ENCODE peak calls at places on chromosomes 3 and 15, in eight cellular contexts. U is OCI-LY7; K is psoas muscle; R is ELR; O is amniotic epithelial cell; V is GM04504; N is activated CD8-positive, alpha-beta T cell treated with anti-CD3 and anti-CD28 coated beads for 36 hours; F is right lobe of liver. M is an unnamed sample.

GRCh38 chr3:150388468-150389418 is 19.4 kb upstream of the TSC22D2 start:
- DNase-seq in U (no peak), K (no peak), R (peak; percentile 35), O (no peak), V (no peak), N (no peak), F (no peak), M (no peak)

GRCh38 chr3:78979083-78979482 is 788.7 kb downstream of the ROBO1 start:
- DNase-seq in U (no peak), K (no peak), R (no peak), O (no peak), V (no peak), N (no peak), F (no peak), M (no peak)

GRCh38 chr3:4587061-4587837 is 94.1 kb downstream of the ITPR1 start:
- DNase-seq in U (no peak), K (no peak), R (no peak), O (peak; percentile 34), V (no peak), N (peak; percentile 13), F (no peak), M (no peak)

GRCh38 chr3:128260275-128260674 is 107.0 kb downstream of the EEFSEC start:
- DNase-seq in U (no peak), K (no peak), R (no peak), O (no peak), V (no peak), N (no peak), F (no peak), M (no peak)

GRCh38 chr15:76866716-76867321 is 38.3 kb downstream of the SCAPER start:
- DNase-seq in U (peak; percentile 25), K (no peak), R (peak; percentile 49), O (peak; percentile 46), V (peak; percentile 18), N (peak; percentile 39), F (no peak), M (no peak)

GRCh38 chr3:188267790-188268333 is 113.9 kb downstream of the LPP start:
- DNase-seq in U (no peak), K (no peak), R (no peak), O (no peak), V (no peak), N (no peak), F (no peak), M (no peak)

GRCh38 chr15:45205192-45205591 is 17.4 kb upstream of the SHF start:
- DNase-seq in U (peak; percentile 79), K (no peak), R (peak; percentile 78), O (peak; percentile 58), V (peak; percentile 30), N (peak; percentile 76), F (peak; percentile 50), M (no peak)

GRCh38 chr3:177108648-177109047 is 88.6 kb downstream of the TBL1XR1 start:
- DNase-seq in U (no peak), K (no peak), R (no peak), O (no peak), V (no peak), N (no peak), F (no peak), M (no peak)

GRCh38 chr3:189222927-189223706 is 51.3 kb downstream of the TPRG1 start:
- DNase-seq in U (no peak), K (no peak), R (no peak), O (no peak), V (no peak), N (no peak), F (no peak), M (no peak)

GRCh38 chr3:197801801-197802504 is 10.9 kb downstream of the LRCH3 start:
- DNase-seq in U (peak; percentile 57), K (no peak), R (peak; percentile 71), O (peak; percentile 47), V (peak; percentile 51), N (peak; percentile 62), F (no peak), M (no peak)

GRCh38 chr15:83613716-83614115 is 40.2 kb upstream of the ADAMTSL3 start:
- DNase-seq in U (no peak), K (no peak), R (no peak), O (no peak), V (no peak), N (no peak), F (no peak), M (no peak)

GRCh38 chr3:174821477-174821876 is 37.7 kb upstream of the NAALADL2 start:
- DNase-seq in U (no peak), K (no peak), R (no peak), O (peak; percentile 24), V (no peak), N (no peak), F (no peak), M (no peak)

GRCh38 chr3:69749461-69749860 is 10.2 kb downstream of the MITF start:
- DNase-seq in U (no peak), K (no peak), R (no peak), O (no peak), V (no peak), N (no peak), F (no peak), M (no peak)

GRCh38 chr3:38354588-38355344 is 8.2 kb downstream of the XYLB start:
- DNase-seq in U (no peak), K (no peak), R (peak; percentile 16), O (peak; percentile 41), V (peak; percentile 27), N (no peak), F (no peak), M (no peak)

GRCh38 chr3:125129512-125129962 is 73.7 kb upstream of the HEG1 start:
- DNase-seq in U (no peak), K (peak; percentile 82), R (peak; percentile 98), O (peak; percentile 99), V (peak; percentile 99), N (no peak), F (no peak), M (no peak)

GRCh38 chr3:100089802-100090668 is 24.3 kb downstream of the FILIP1L start:
- DNase-seq in U (no peak), K (peak; percentile 37), R (peak; percentile 86), O (peak; percentile 96), V (no peak), N (peak; percentile 57), F (no peak), M (no peak)

GRCh38 chr3:181075098-181075497 is 85.6 kb upstream of the DNAJC19 start:
- DNase-seq in U (no peak), K (no peak), R (no peak), O (no peak), V (no peak), N (no peak), F (no peak), M (no peak)

GRCh38 chr15:55627730-55628368 is 39.7 kb upstream of the PYGO1 start:
- DNase-seq in U (no peak), K (peak; percentile 22), R (peak; percentile 93), O (peak; percentile 95), V (peak; percentile 55), N (no peak), F (no peak), M (no peak)

GRCh38 chr3:196060834-196061233 is 21.1 kb downstream of the TFRC start:
- DNase-seq in U (no peak), K (no peak), R (no peak), O (no peak), V (no peak), N (no peak), F (no peak), M (no peak)

GRCh38 chr3:187916072-187916471 is 170.8 kb upstream of the BCL6 start:
- DNase-seq in U (no peak), K (no peak), R (no peak), O (no peak), V (no peak), N (no peak), F (no peak), M (no peak)

GRCh38 chr15:45320581-45320980 is 57.8 kb downstream of the GATM start:
- DNase-seq in U (no peak), K (no peak), R (no peak), O (no peak), V (no peak), N (no peak), F (no peak), M (no peak)

GRCh38 chr15:66825731-66826130 is 123.7 kb downstream of the SMAD6 start:
- DNase-seq in U (no peak), K (no peak), R (no peak), O (no peak), V (no peak), N (no peak), F (no peak), M (no peak)

GRCh38 chr3:187694801-187695200 is 7.6 kb downstream of the RTP2 start:
- DNase-seq in U (no peak), K (no peak), R (peak; percentile 41), O (peak; percentile 21), V (no peak), N (no peak), F (no peak), M (no peak)

GRCh38 chr3:66693461-66693912 is 192.7 kb upstream of the LRIG1 start:
- DNase-seq in U (no peak), K (peak; percentile 34), R (no peak), O (peak; percentile 11), V (no peak), N (no peak), F (peak; percentile 35), M (no peak)

GRCh38 chr15:52031542-52031941 is 12.5 kb downstream of the MAPK6 start:
- DNase-seq in U (no peak), K (no peak), R (peak; percentile 44), O (peak; percentile 72), V (no peak), N (no peak), F (no peak), M (no peak)

GRCh38 chr3:42061711-42062408 is 29.3 kb upstream of the TRAK1 start:
- DNase-seq in U (no peak), K (peak; percentile 85), R (peak; percentile 95), O (peak; percentile 46), V (peak; percentile 90), N (no peak), F (peak; percentile 39), M (peak; percentile 63)

GRCh38 chr3:37640636-37641375 is 220.9 kb upstream of the CTDSPL start:
- DNase-seq in U (no peak), K (no peak), R (no peak), O (no peak), V (no peak), N (no peak), F (no peak), M (no peak)

GRCh38 chr3:10248984-10249748 is 907 bp downstream of the TATDN2 start:
- DNase-seq in U (peak; percentile 48), K (peak; percentile 29), R (peak; percentile 62), O (no peak), V (no peak), N (peak; percentile 84), F (peak; percentile 51), M (peak; percentile 56)

GRCh38 chr3:178170698-178171535 is 365.3 kb upstream of the KCNMB2 start:
- DNase-seq in U (no peak), K (no peak), R (peak; percentile 79), O (peak; percentile 96), V (peak; percentile 58), N (no peak), F (no peak), M (no peak)

GRCh38 chr3:39727415-39727814 is 82.0 kb upstream of the MYRIP start:
- DNase-seq in U (no peak), K (no peak), R (peak; percentile 13), O (no peak), V (no peak), N (no peak), F (no peak), M (no peak)

GRCh38 chr3:101163554-101163953 is 156.8 kb downstream of the IMPG2 start:
- DNase-seq in U (no peak), K (no peak), R (no peak), O (no peak), V (no peak), N (no peak), F (no peak), M (no peak)

GRCh38 chr15:48406911-48407310 is 75.7 kb downstream of the DUT start:
- DNase-seq in U (no peak), K (no peak), R (peak; percentile 32), O (no peak), V (no peak), N (peak; percentile 9), F (no peak), M (no peak)

GRCh38 chr15:62758126-62758951 is 284.2 kb upstream of the TPM1 start:
- DNase-seq in U (no peak), K (peak; percentile 46), R (peak; percentile 84), O (peak; percentile 87), V (peak; percentile 87), N (no peak), F (no peak), M (no peak)

GRCh38 chr3:197241173-197241572 is 57.2 kb downstream of the DLG1 start:
- DNase-seq in U (no peak), K (no peak), R (no peak), O (peak; percentile 69), V (no peak), N (no peak), F (no peak), M (no peak)